ENCODE peak calls at places on chromosomes 11 and 22, in eight cellular contexts. One of them, this sample, is unnamed.

GRCh38 chr11:122743949-122744876 is 88.7 kb downstream of the UBASH3B start:
- DNase-seq in fibroblast of mammary gland: no peak
- DNase-seq in esophagus muscularis mucosa: no peak
- DNase-seq in tibial nerve: peak
- DNase-seq in uterus: no peak
- DNase-seq in sigmoid colon: peak
- DNase-seq in kidney: no peak
- DNase-seq in fibroblast of the aortic adventitia: no peak
- DNase-seq in this sample: no peak

GRCh38 chr22:36152088-36152487 is 8.5 kb downstream of the APOL3 start:
- DNase-seq in fibroblast of mammary gland: no peak
- DNase-seq in esophagus muscularis mucosa: no peak
- DNase-seq in tibial nerve: no peak
- DNase-seq in uterus: no peak
- DNase-seq in sigmoid colon: no peak
- DNase-seq in kidney: no peak
- DNase-seq in fibroblast of the aortic adventitia: no peak
- DNase-seq in this sample: no peak

GRCh38 chr11:57658023-57658361 is 430 bp downstream of the CLP1 start:
- DNase-seq in fibroblast of mammary gland: no peak
- DNase-seq in esophagus muscularis mucosa: no peak
- DNase-seq in tibial nerve: no peak
- DNase-seq in uterus: no peak
- DNase-seq in sigmoid colon: no peak
- DNase-seq in kidney: no peak
- DNase-seq in fibroblast of the aortic adventitia: no peak
- DNase-seq in this sample: no peak

GRCh38 chr11:75654314-75654713 is 14.5 kb downstream of the MAP6 start:
- DNase-seq in fibroblast of mammary gland: peak
- DNase-seq in esophagus muscularis mucosa: no peak
- DNase-seq in tibial nerve: no peak
- DNase-seq in uterus: no peak
- DNase-seq in sigmoid colon: no peak
- DNase-seq in kidney: no peak
- DNase-seq in fibroblast of the aortic adventitia: peak
- DNase-seq in this sample: no peak

GRCh38 chr11:115711021-115711420 is 206.8 kb upstream of the CADM1 start:
- DNase-seq in fibroblast of mammary gland: no peak
- DNase-seq in esophagus muscularis mucosa: no peak
- DNase-seq in tibial nerve: no peak
- DNase-seq in uterus: no peak
- DNase-seq in sigmoid colon: peak
- DNase-seq in kidney: no peak
- DNase-seq in fibroblast of the aortic adventitia: no peak
- DNase-seq in this sample: no peak

GRCh38 chr22:36211237-36211881 is 9.8 kb upstream of the APOL4 start:
- DNase-seq in fibroblast of mammary gland: peak
- DNase-seq in esophagus muscularis mucosa: no peak
- DNase-seq in tibial nerve: peak
- DNase-seq in uterus: no peak
- DNase-seq in sigmoid colon: no peak
- DNase-seq in kidney: no peak
- DNase-seq in fibroblast of the aortic adventitia: peak
- DNase-seq in this sample: no peak

GRCh38 chr11:57458410-57459111 is 1.8 kb upstream of the RTN4RL2 start:
- DNase-seq in fibroblast of mammary gland: peak
- DNase-seq in esophagus muscularis mucosa: no peak
- DNase-seq in tibial nerve: peak
- DNase-seq in uterus: peak
- DNase-seq in sigmoid colon: no peak
- DNase-seq in kidney: peak
- DNase-seq in fibroblast of the aortic adventitia: peak
- DNase-seq in this sample: no peak

GRCh38 chr11:67352546-67353316 is 615 bp downstream of the POLD4 start:
- DNase-seq in fibroblast of mammary gland: no peak
- DNase-seq in esophagus muscularis mucosa: no peak
- DNase-seq in tibial nerve: no peak
- DNase-seq in uterus: peak
- DNase-seq in sigmoid colon: peak
- DNase-seq in kidney: peak
- DNase-seq in fibroblast of the aortic adventitia: no peak
- DNase-seq in this sample: no peak

GRCh38 chr11:20374746-20375305 is 11.3 kb downstream of the HTATIP2 start:
- DNase-seq in fibroblast of mammary gland: peak
- DNase-seq in esophagus muscularis mucosa: no peak
- DNase-seq in tibial nerve: no peak
- DNase-seq in uterus: no peak
- DNase-seq in sigmoid colon: no peak
- DNase-seq in kidney: no peak
- DNase-seq in fibroblast of the aortic adventitia: no peak
- DNase-seq in this sample: no peak

GRCh38 chr11:121235057-121235456 is 57.5 kb upstream of the SC5D start:
- DNase-seq in fibroblast of mammary gland: no peak
- DNase-seq in esophagus muscularis mucosa: no peak
- DNase-seq in tibial nerve: no peak
- DNase-seq in uterus: no peak
- DNase-seq in sigmoid colon: no peak
- DNase-seq in kidney: no peak
- DNase-seq in fibroblast of the aortic adventitia: no peak
- DNase-seq in this sample: no peak

GRCh38 chr11:47183969-47184368 is 2.3 kb downstream of the PACSIN3 start:
- DNase-seq in fibroblast of mammary gland: no peak
- DNase-seq in esophagus muscularis mucosa: no peak
- DNase-seq in tibial nerve: no peak
- DNase-seq in uterus: no peak
- DNase-seq in sigmoid colon: no peak
- DNase-seq in kidney: no peak
- DNase-seq in fibroblast of the aortic adventitia: no peak
- DNase-seq in this sample: no peak
- H3K4me3 ChIP-seq in fibroblast of mammary gland: no peak
- H3K4me3 ChIP-seq in esophagus muscularis mucosa: peak
- H3K4me3 ChIP-seq in tibial nerve: peak
- H3K4me3 ChIP-seq in uterus: no peak
- H3K4me3 ChIP-seq in sigmoid colon: no peak
- H3K4me3 ChIP-seq in kidney: no peak
- H3K4me3 ChIP-seq in fibroblast of the aortic adventitia: no peak
- H3K4me3 ChIP-seq in this sample: peak

GRCh38 chr11:10181811-10182210 is 112.2 kb downstream of the SBF2 start:
- DNase-seq in fibroblast of mammary gland: peak
- DNase-seq in esophagus muscularis mucosa: no peak
- DNase-seq in tibial nerve: no peak
- DNase-seq in uterus: no peak
- DNase-seq in sigmoid colon: no peak
- DNase-seq in kidney: no peak
- DNase-seq in fibroblast of the aortic adventitia: peak
- DNase-seq in this sample: no peak
- TF ChIP-seq CTCF in fibroblast of mammary gland: peak
- TF ChIP-seq CTCF in esophagus muscularis mucosa: peak
- TF ChIP-seq CTCF in tibial nerve: no peak
- TF ChIP-seq CTCF in uterus: no peak
- TF ChIP-seq CTCF in sigmoid colon: no peak
- TF ChIP-seq CTCF in kidney: peak
- TF ChIP-seq CTCF in fibroblast of the aortic adventitia: peak
- TF ChIP-seq CTCF in this sample: peak

GRCh38 chr11:1760351-1761109 is 3.2 kb downstream of the CTSD start:
- DNase-seq in fibroblast of mammary gland: peak
- DNase-seq in esophagus muscularis mucosa: no peak
- DNase-seq in tibial nerve: peak
- DNase-seq in uterus: peak
- DNase-seq in sigmoid colon: peak
- DNase-seq in kidney: peak
- DNase-seq in fibroblast of the aortic adventitia: no peak
- DNase-seq in this sample: no peak
- H3K4me3 ChIP-seq in fibroblast of mammary gland: no peak
- H3K4me3 ChIP-seq in esophagus muscularis mucosa: no peak
- H3K4me3 ChIP-seq in tibial nerve: peak
- H3K4me3 ChIP-seq in uterus: no peak
- H3K4me3 ChIP-seq in sigmoid colon: no peak
- H3K4me3 ChIP-seq in kidney: no peak
- H3K4me3 ChIP-seq in fibroblast of the aortic adventitia: no peak
- H3K4me3 ChIP-seq in this sample: no peak

GRCh38 chr11:69640995-69641581 is at the start of gene CCND1:
- DNase-seq in fibroblast of mammary gland: peak
- DNase-seq in esophagus muscularis mucosa: no peak
- DNase-seq in tibial nerve: peak
- DNase-seq in uterus: no peak
- DNase-seq in sigmoid colon: peak
- DNase-seq in kidney: peak
- DNase-seq in fibroblast of the aortic adventitia: peak
- DNase-seq in this sample: no peak
- TF ChIP-seq CTCF in fibroblast of mammary gland: peak
- TF ChIP-seq CTCF in esophagus muscularis mucosa: peak
- TF ChIP-seq CTCF in tibial nerve: no peak
- TF ChIP-seq CTCF in uterus: no peak
- TF ChIP-seq CTCF in sigmoid colon: no peak
- TF ChIP-seq CTCF in kidney: no peak
- TF ChIP-seq CTCF in fibroblast of the aortic adventitia: peak
- TF ChIP-seq CTCF in this sample: no peak